ENCODE peak calls at places on chromosomes 12 and 14, in eight cellular contexts. J is uterus; M is CD8-positive, alpha-beta T cell; V is naive thymus-derived CD4-positive, alpha-beta T cell; T is coronary artery; E is PC-9; C is psoas muscle; X is heart right ventricle. B is an unnamed sample.

GRCh38 chr12:86698581-86698980 is 442.4 kb upstream of the MGAT4C start:
- DNase-seq in M (no peak), X (no peak), T (no peak), E (no peak), C (no peak), V (no peak), J (no peak), B (no peak)

GRCh38 chr12:85657251-85657650 is 179.0 kb downstream of the RASSF9 start:
- DNase-seq in C (no peak), V (no peak), M (no peak), E (no peak), J (no peak), X (no peak), T (no peak), B (no peak)

GRCh38 chr12:104056419-104056972 is 6.5 kb upstream of the GLT8D2 start:
- DNase-seq in V (no peak), J (no peak), M (no peak), X (no peak), C (no peak), T (no peak), E (no peak), B (no peak)

GRCh38 chr12:10615532-10615931 is 2.1 kb upstream of the MAGOHB start:
- DNase-seq in V (no peak), J (no peak), E (no peak), C (no peak), M (no peak), X (no peak), T (no peak), B (no peak)

GRCh38 chr12:8038659-8039114 is 6.2 kb downstream of the FOXJ2 start:
- DNase-seq in C (peak), J (peak), V (no peak), E (no peak), X (peak), T (peak), M (peak), B (no peak)

GRCh38 chr12:51362307-51362706 is 15.8 kb upstream of the CELA1 start:
- DNase-seq in J (no peak), E (no peak), T (no peak), V (no peak), C (no peak), M (no peak), X (no peak), B (no peak)

GRCh38 chr12:4032906-4033628 is 159.9 kb upstream of the PARP11 start:
- DNase-seq in X (no peak), V (no peak), E (no peak), C (no peak), J (no peak), M (no peak), T (no peak), B (no peak)

GRCh38 chr14:92692822-92693226 is 55.6 kb downstream of the LGMN start:
- DNase-seq in C (peak), E (no peak), T (no peak), V (peak), X (peak), J (peak), M (peak), B (no peak)

GRCh38 chr14:99270491-99271287 is 1.3 kb downstream of the BCL11B start:
- DNase-seq in X (no peak), T (no peak), E (no peak), C (no peak), V (no peak), J (no peak), M (peak), B (no peak)

GRCh38 chr14:89256273-89256672 is 160.8 kb downstream of the FOXN3 start:
- DNase-seq in M (no peak), X (no peak), J (no peak), E (no peak), C (no peak), V (no peak), T (peak), B (no peak)

GRCh38 chr12:52691076-52691764 is 11.0 kb upstream of the KRT1 start:
- DNase-seq in X (peak), J (no peak), V (peak), M (peak), C (peak), E (no peak), T (no peak), B (no peak)

GRCh38 chr14:28754209-28754985 is 12.2 kb upstream of the FOXG1 start:
- DNase-seq in E (no peak), V (no peak), T (no peak), J (no peak), M (no peak), C (no peak), X (no peak), B (no peak)

GRCh38 chr12:5840900-5841299 is 104.2 kb downstream of the ANO2 start:
- DNase-seq in T (no peak), J (no peak), M (no peak), V (no peak), E (no peak), X (no peak), C (no peak), B (no peak)

GRCh38 chr12:57892232-57892987 is 45.9 kb upstream of the CTDSP2 start:
- DNase-seq in J (no peak), V (no peak), X (no peak), C (no peak), T (no peak), M (no peak), E (no peak), B (no peak)

GRCh38 chr12:84822541-84822940 is 90.1 kb downstream of the SLC6A15 start:
- DNase-seq in M (no peak), X (no peak), V (no peak), C (no peak), E (no peak), T (no peak), J (no peak), B (no peak)

GRCh38 chr12:70919597-70920035 is 922 bp downstream of the PTPRR start:
- DNase-seq in J (no peak), E (no peak), X (no peak), C (no peak), T (no peak), M (no peak), V (no peak), B (no peak)

GRCh38 chr12:40248585-40249297 is 23.9 kb downstream of the LRRK2 start:
- DNase-seq in T (no peak), E (no peak), M (no peak), X (no peak), C (no peak), J (no peak), V (no peak), B (no peak)

GRCh38 chr14:63840981-63841380 is 11.8 kb upstream of the SYNE2 start:
- DNase-seq in E (no peak), C (peak), T (no peak), X (peak), V (peak), M (peak), J (no peak), B (no peak)

GRCh38 chr12:39112064-39112463 is 206.7 kb upstream of the CPNE8 start:
- DNase-seq in J (no peak), X (no peak), T (no peak), E (no peak), V (no peak), M (no peak), C (no peak), B (no peak)
- H3K4me3 ChIP-seq in J (no peak), X (no peak), T (no peak), E (no peak), V (no peak), M (no peak), C (no peak), B (no peak)

GRCh38 chr12:100201604-100202423 is 1.2 kb downstream of the ACTR6 start:
- DNase-seq in X (no peak), C (no peak), M (no peak), V (no peak), J (no peak), T (no peak), E (no peak), B (no peak)
- H3K4me3 ChIP-seq in X (peak), C (peak), M (peak), V (peak), J (peak), T (peak), E (peak), B (peak)

DNA sequence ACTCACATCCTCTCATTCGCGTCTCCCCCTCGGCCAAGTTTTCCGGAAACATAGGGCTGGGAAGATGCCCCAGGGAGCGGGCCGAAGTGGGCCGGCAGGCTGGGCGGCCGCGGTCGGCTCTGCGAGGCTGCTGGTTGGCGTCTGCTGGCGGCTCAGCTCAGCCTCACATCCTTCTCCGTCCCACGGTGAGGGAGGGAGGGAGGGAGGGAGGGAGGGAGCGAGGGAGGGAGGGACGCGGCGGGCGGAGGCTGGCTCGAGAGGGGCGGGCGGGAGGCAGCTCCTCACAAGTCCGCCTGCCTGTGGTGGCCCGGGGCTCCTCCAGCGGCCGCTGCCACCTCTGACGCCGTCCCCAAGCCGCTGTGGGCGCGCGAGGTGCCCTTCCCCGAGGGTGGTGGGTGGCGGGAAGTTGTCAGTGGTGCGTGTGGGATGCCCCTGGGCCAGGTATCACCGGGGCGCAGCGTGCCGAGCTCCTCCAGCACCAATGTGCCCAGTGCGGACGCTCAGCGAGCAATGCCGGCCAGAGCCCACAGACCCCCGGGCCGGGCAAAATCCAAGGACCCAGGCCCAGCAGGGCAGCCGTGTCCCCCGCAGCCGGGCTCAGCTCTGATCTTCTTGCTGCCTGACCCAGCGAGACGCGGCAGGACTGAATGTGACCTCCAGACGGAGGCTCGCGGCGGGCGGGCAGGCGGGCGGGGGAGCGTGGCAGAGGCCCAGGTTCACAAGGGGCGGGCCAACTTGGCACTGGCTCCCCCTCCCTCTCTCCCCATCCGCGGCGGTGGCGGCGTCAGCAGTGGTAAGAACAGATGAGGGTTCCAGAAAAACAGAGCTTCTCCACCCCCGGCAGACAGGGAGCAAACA is 94.0 kb downstream of the RFLNA start:
- DNase-seq in V (peak), C (peak), J (peak), T (peak), E (peak), M (peak), X (peak), B (no peak)
- H3K4me3 ChIP-seq in V (peak), C (peak), J (peak), T (peak), E (peak), M (peak), X (peak), B (peak)

GRCh38 chr14:52241102-52241793 is 26.2 kb upstream of the PTGDR start:
- DNase-seq in J (no peak), V (no peak), C (no peak), M (no peak), E (no peak), X (no peak), T (no peak), B (no peak)
- H3K4me3 ChIP-seq in J (no peak), V (no peak), C (no peak), M (no peak), E (no peak), X (no peak), T (no peak), B (no peak)

DNA sequence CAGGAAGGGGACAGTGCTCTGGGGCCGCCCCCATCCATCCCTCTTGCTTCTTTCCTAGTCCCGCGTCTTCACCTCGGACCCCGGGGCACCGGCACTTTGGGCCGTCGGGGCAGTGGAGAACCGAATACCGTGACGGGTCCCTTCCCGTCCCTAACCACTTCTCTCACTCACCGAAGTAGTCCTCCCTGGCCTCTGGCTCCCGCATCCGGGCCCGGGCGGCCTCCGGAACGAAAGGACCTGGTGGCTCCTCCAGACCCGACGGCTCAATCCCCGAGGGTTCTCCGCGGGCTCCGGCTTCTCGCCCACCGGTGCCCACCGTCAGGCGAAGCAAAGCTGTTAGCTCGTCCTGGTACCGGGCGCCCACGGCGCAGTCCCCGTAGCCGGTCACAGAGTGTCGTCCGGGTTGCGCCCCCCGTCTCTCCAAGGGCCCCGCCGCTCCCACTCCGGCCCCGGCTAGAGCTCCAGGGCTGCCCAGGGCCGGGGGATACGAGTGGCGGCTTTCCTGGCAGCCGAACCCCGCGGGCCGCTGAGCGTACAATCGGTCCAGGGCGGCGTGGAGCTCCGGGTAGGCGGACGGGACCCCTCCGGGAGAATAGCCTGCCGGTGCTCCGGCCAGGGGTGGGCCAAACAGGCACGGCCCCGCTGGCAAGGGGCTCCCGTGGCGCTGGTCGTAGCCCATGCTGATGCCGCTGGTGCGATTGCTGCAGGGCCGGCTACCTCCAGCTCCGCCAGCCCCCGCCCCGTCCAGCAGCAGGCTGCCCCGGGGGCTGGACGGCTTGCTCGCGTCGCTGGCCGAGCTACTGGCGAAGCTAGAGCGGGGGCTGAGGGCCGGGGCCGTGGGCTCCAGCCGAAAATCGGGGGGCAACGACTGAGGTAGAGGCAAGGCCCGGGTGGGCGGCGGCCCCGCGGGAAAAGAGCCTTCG is 1.0 kb downstream of the AJUBA start:
- DNase-seq in E (no peak), M (peak), V (no peak), X (peak), J (no peak), C (no peak), T (no peak), B (no peak)
- H3K4me3 ChIP-seq in E (peak), M (peak), V (peak), X (peak), J (peak), C (peak), T (peak), B (peak)

DNA sequence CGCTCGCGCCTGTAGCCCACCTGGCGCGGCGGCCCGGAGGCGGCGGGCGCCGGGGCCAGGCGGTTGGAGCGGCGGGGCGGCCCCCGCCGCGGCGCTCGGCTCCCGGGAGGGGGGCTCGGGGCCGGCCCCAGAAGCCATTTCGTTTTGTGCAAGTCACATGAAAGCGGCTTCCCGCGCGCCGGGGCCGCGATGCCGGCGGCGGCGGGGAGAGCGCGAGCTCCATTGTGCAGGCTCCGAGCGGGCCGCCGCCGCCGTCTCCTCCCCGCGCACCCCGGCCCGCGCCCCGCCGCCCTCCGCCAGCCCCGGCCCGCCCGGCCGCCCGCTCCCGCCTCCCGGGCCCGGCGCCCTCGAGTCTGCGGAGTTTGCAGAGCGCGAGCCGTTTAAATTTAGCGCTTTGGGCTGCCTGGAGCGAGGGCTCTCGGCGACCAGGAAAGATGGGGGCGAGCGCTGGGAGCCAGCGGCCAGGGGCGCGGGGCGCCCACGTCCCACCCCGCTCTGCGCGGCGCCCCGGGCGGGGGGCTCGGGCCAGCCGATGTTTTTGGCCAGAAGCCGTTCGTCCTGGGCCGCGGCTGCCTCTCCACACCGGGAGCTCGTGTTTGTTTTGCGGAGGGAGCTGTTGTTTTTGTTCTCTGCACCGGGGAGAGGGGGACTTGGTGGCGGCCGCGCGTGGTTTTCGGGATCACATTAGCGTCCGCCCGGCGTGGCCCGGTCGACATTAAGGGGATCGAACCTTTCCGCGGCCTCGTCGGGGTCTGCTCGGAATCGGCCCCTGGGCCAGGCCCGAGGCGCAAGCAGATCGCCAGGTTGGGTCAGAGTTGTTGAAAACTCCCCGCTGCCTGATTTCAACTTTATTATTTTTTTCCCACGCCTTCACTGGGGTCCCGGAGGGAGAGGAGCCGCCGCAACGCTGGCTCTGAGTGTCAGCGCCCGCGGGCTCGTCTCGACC is 982 bp downstream of the BCL7A start:
- DNase-seq in X (no peak), C (no peak), E (no peak), M (no peak), V (peak), J (no peak), T (no peak), B (no peak)
- H3K4me3 ChIP-seq in X (peak), C (peak), E (peak), M (peak), V (peak), J (peak), T (peak), B (peak)